ENCODE peak calls at places on chromosomes 7 and 10, in five cellular contexts. One of them, this sample, is unnamed.

GRCh38 chr7:19617921-19618320 is 90.9 kb downstream of the POLR1F start:
- DNase-seq in heart right ventricle: no peak
- DNase-seq in fibroblast of the aortic adventitia: no peak
- DNase-seq in suprapubic skin: no peak
- DNase-seq in cardiac fibroblast: peak
- DNase-seq in this sample: peak

GRCh38 chr10:119149723-119150122 is 15.8 kb downstream of the SFXN4 start:
- DNase-seq in heart right ventricle: no peak
- DNase-seq in fibroblast of the aortic adventitia: no peak
- DNase-seq in suprapubic skin: no peak
- DNase-seq in cardiac fibroblast: no peak
- DNase-seq in this sample: no peak

GRCh38 chr7:992445-992741 is 9.4 kb downstream of the CYP2W1 start:
- DNase-seq in heart right ventricle: no peak
- DNase-seq in fibroblast of the aortic adventitia: no peak
- DNase-seq in suprapubic skin: no peak
- DNase-seq in cardiac fibroblast: no peak
- DNase-seq in this sample: no peak

GRCh38 chr7:47581442-47581820 is 480 bp downstream of the TNS3 start:
- DNase-seq in heart right ventricle: peak
- DNase-seq in fibroblast of the aortic adventitia: peak
- DNase-seq in suprapubic skin: no peak
- DNase-seq in cardiac fibroblast: peak
- DNase-seq in this sample: no peak

GRCh38 chr10:85619832-85620231 is 746.8 kb downstream of the GRID1 start:
- DNase-seq in heart right ventricle: no peak
- DNase-seq in fibroblast of the aortic adventitia: no peak
- DNase-seq in suprapubic skin: peak
- DNase-seq in cardiac fibroblast: no peak
- DNase-seq in this sample: no peak

GRCh38 chr7:70554646-70555045 is 577.3 kb upstream of the GALNT17 start:
- DNase-seq in heart right ventricle: no peak
- DNase-seq in fibroblast of the aortic adventitia: no peak
- DNase-seq in suprapubic skin: no peak
- DNase-seq in cardiac fibroblast: no peak
- DNase-seq in this sample: no peak

GRCh38 chr10:124742418-124743187 is 1.6 kb downstream of the FAM53B start:
- DNase-seq in heart right ventricle: no peak
- DNase-seq in fibroblast of the aortic adventitia: no peak
- DNase-seq in suprapubic skin: no peak
- DNase-seq in cardiac fibroblast: peak
- DNase-seq in this sample: no peak

GRCh38 chr7:155594961-155595366 is 48.6 kb upstream of the CNPY1 start:
- DNase-seq in heart right ventricle: no peak
- DNase-seq in fibroblast of the aortic adventitia: peak
- DNase-seq in suprapubic skin: peak
- DNase-seq in cardiac fibroblast: no peak
- DNase-seq in this sample: no peak

GRCh38 chr7:90595341-90595800 is 750 bp upstream of the CDK14 start:
- DNase-seq in heart right ventricle: no peak
- DNase-seq in fibroblast of the aortic adventitia: peak
- DNase-seq in suprapubic skin: no peak
- DNase-seq in cardiac fibroblast: no peak
- DNase-seq in this sample: no peak

GRCh38 chr7:88109612-88110011 is 110.2 kb downstream of the SRI start:
- DNase-seq in heart right ventricle: no peak
- DNase-seq in fibroblast of the aortic adventitia: no peak
- DNase-seq in suprapubic skin: no peak
- DNase-seq in cardiac fibroblast: no peak
- DNase-seq in this sample: no peak

GRCh38 chr7:70923086-70923845 is 208.7 kb upstream of the GALNT17 start:
- DNase-seq in heart right ventricle: no peak
- DNase-seq in fibroblast of the aortic adventitia: no peak
- DNase-seq in suprapubic skin: no peak
- DNase-seq in cardiac fibroblast: no peak
- DNase-seq in this sample: no peak

GRCh38 chr10:1063232-1063862 is 7.2 kb downstream of the WDR37 start:
- DNase-seq in heart right ventricle: no peak
- DNase-seq in fibroblast of the aortic adventitia: no peak
- DNase-seq in suprapubic skin: no peak
- DNase-seq in cardiac fibroblast: no peak
- DNase-seq in this sample: no peak

GRCh38 chr10:131180086-131180485 is 131.4 kb downstream of the TCERG1L start:
- DNase-seq in heart right ventricle: no peak
- DNase-seq in fibroblast of the aortic adventitia: no peak
- DNase-seq in suprapubic skin: peak
- DNase-seq in cardiac fibroblast: no peak
- DNase-seq in this sample: no peak

GRCh38 chr10:132891994-132892393 is 50.4 kb downstream of the CFAP46 start:
- DNase-seq in heart right ventricle: no peak
- DNase-seq in fibroblast of the aortic adventitia: peak
- DNase-seq in suprapubic skin: peak
- DNase-seq in cardiac fibroblast: peak
- DNase-seq in this sample: no peak

GRCh38 chr10:125824736-125825135 is 1.4 kb downstream of the BCCIP start:
- DNase-seq in heart right ventricle: no peak
- DNase-seq in fibroblast of the aortic adventitia: no peak
- DNase-seq in suprapubic skin: no peak
- DNase-seq in cardiac fibroblast: peak
- DNase-seq in this sample: no peak
- H3K4me3 ChIP-seq in heart right ventricle: peak
- H3K4me3 ChIP-seq in fibroblast of the aortic adventitia: peak
- H3K4me3 ChIP-seq in suprapubic skin: peak
- H3K4me3 ChIP-seq in cardiac fibroblast: peak
- H3K4me3 ChIP-seq in this sample: peak

DNA sequence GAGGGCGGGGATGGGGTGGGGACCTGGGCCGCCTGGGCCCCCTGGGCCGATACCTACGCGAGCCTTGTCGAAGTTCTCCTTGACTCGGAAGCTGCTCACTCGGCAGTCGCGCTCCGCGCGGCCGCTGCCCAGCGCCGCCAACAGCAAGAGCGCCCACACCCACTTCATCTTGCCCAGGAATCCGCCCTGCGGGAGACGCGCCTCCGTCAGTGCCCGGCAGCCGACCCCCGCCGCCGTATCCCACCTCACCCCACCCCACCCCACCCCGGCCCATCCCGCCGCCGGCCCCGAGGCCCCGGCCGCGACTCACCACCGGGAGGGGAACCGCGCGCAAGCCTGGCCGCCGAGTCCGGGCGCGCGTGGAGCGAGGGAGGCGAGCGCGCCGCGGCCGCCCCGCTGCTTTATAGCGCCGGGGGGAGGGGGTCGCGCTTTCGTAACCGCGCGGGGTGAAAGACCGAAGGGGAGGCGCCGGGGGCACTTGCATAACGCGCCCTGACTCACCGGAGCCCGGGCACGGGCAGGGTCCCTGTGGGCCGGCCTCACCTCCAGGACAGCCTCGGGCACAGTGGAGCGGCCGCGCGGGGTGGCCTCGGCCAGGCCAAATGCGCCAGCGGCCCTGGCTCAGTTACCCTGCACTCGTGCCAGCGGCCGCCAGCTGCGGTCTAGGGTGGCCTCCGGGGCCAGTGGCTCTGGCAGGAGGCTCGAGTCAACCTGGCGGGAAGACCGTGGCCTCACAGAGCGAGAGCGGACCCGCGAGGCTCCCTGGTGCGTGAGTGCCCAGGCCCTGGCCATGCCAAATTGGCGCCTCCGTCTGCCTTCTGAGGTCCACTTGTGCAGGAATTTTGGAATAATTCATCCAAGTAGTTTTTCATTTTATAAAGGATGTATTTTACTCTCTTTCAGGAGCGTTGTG is at the start of gene RBP4:
- DNase-seq in heart right ventricle: peak
- DNase-seq in fibroblast of the aortic adventitia: peak
- DNase-seq in suprapubic skin: no peak
- DNase-seq in cardiac fibroblast: peak
- DNase-seq in this sample: no peak
- H3K4me3 ChIP-seq in heart right ventricle: peak
- H3K4me3 ChIP-seq in fibroblast of the aortic adventitia: peak
- H3K4me3 ChIP-seq in suprapubic skin: peak
- H3K4me3 ChIP-seq in cardiac fibroblast: peak
- H3K4me3 ChIP-seq in this sample: peak

DNA sequence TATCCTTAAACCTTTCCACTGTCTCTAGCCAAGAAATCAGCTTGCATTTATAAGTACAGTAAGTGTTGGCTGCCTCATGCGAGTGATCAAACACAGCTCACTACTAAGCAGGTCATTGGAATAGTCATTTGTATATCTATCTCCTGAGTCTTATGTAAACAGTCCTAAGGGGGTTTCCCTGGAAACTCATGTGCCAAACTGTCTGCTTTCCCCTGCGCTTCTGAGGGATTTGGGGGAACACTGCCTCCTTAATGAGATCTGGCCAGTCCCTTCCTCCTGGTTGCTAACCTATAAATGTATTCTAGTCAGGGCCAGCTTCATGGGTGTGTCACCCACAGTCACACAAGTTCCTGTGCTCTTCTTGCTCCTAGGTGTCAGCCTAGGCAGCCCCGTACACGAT is 133.1 kb downstream of the CD36 start:
- DNase-seq in heart right ventricle: no peak
- DNase-seq in fibroblast of the aortic adventitia: no peak
- DNase-seq in suprapubic skin: no peak
- DNase-seq in cardiac fibroblast: peak
- DNase-seq in this sample: no peak
- H3K4me3 ChIP-seq in heart right ventricle: no peak
- H3K4me3 ChIP-seq in fibroblast of the aortic adventitia: no peak
- H3K4me3 ChIP-seq in suprapubic skin: no peak
- H3K4me3 ChIP-seq in cardiac fibroblast: no peak
- H3K4me3 ChIP-seq in this sample: no peak

GRCh38 chr7:143250199-143250598 is 13.0 kb upstream of the GSTK1 start:
- DNase-seq in heart right ventricle: no peak
- DNase-seq in fibroblast of the aortic adventitia: no peak
- DNase-seq in suprapubic skin: no peak
- DNase-seq in cardiac fibroblast: no peak
- DNase-seq in this sample: no peak
- H3K4me3 ChIP-seq in heart right ventricle: no peak
- H3K4me3 ChIP-seq in fibroblast of the aortic adventitia: no peak
- H3K4me3 ChIP-seq in suprapubic skin: no peak
- H3K4me3 ChIP-seq in cardiac fibroblast: no peak
- H3K4me3 ChIP-seq in this sample: no peak

DNA sequence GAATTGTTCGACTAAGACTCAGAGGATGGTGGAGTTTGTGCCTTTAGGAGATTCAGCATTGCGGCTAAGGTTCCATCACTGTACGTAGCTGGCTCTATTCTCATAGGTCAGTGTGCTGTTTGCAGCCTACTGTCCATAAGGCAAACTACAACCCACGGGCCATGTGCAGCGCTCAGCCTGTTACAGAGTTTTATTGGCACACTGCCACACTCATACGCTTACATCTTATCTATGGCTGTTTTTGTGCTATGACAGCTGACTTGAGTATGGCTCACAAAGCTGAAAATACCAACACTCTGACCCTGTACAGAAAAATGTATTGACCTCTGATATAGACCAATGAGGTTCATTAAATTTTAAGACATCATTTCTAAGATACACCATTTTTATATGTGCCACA is 114.5 kb downstream of the ARID5B start:
- DNase-seq in heart right ventricle: no peak
- DNase-seq in fibroblast of the aortic adventitia: no peak
- DNase-seq in suprapubic skin: no peak
- DNase-seq in cardiac fibroblast: peak
- DNase-seq in this sample: no peak
- H3K4me3 ChIP-seq in heart right ventricle: no peak
- H3K4me3 ChIP-seq in fibroblast of the aortic adventitia: no peak
- H3K4me3 ChIP-seq in suprapubic skin: no peak
- H3K4me3 ChIP-seq in cardiac fibroblast: no peak
- H3K4me3 ChIP-seq in this sample: no peak

GRCh38 chr7:51132661-51133060 is 183.9 kb downstream of the COBL start:
- DNase-seq in heart right ventricle: no peak
- DNase-seq in fibroblast of the aortic adventitia: no peak
- DNase-seq in suprapubic skin: no peak
- DNase-seq in cardiac fibroblast: no peak
- DNase-seq in this sample: no peak
- H3K4me3 ChIP-seq in heart right ventricle: no peak
- H3K4me3 ChIP-seq in fibroblast of the aortic adventitia: no peak
- H3K4me3 ChIP-seq in suprapubic skin: no peak
- H3K4me3 ChIP-seq in cardiac fibroblast: no peak
- H3K4me3 ChIP-seq in this sample: no peak

GRCh38 chr10:80196270-80196949 is 8.9 kb downstream of the ANXA11 start:
- DNase-seq in heart right ventricle: no peak
- DNase-seq in fibroblast of the aortic adventitia: peak
- DNase-seq in suprapubic skin: peak
- DNase-seq in cardiac fibroblast: peak
- DNase-seq in this sample: no peak
- H3K4me3 ChIP-seq in heart right ventricle: no peak
- H3K4me3 ChIP-seq in fibroblast of the aortic adventitia: no peak
- H3K4me3 ChIP-seq in suprapubic skin: no peak
- H3K4me3 ChIP-seq in cardiac fibroblast: no peak
- H3K4me3 ChIP-seq in this sample: no peak

GRCh38 chr10:59383436-59383835 is 21.1 kb upstream of the FAM13C start:
- DNase-seq in heart right ventricle: no peak
- DNase-seq in fibroblast of the aortic adventitia: peak
- DNase-seq in suprapubic skin: no peak
- DNase-seq in cardiac fibroblast: peak
- DNase-seq in this sample: no peak
- H3K4me3 ChIP-seq in heart right ventricle: no peak
- H3K4me3 ChIP-seq in fibroblast of the aortic adventitia: no peak
- H3K4me3 ChIP-seq in suprapubic skin: no peak
- H3K4me3 ChIP-seq in cardiac fibroblast: no peak
- H3K4me3 ChIP-seq in this sample: no peak